ENCODE peak calls at places on chromosome X, in ten cellular contexts. I is tibial artery; W is colonic mucosa; G is PC-3; C is cardiac muscle cell; N is right cardiac atrium; Z is CD8-positive, alpha-beta memory T cell; E is IMR-90; A is breast epithelium; F is CD4-positive, CD25-positive, alpha-beta regulatory T cell. U is an unnamed sample. For H3K4me1, the result is how much of the 10 kb centered on the place peaks cover.

GRCh38 chrX:154350429-154351182 is 23.8 kb downstream of the FLNA start:
- DNase-seq in I (no peak), W (no peak), G (no peak), C (peak), N (peak), Z (no peak), E (no peak), A (no peak), F (no peak), U (no peak)

GRCh38 chrX:123339201-123339905 is 155.3 kb downstream of the GRIA3 start:
- DNase-seq in I (no peak), W (no peak), G (peak), C (peak), N (no peak), Z (no peak), E (no peak), A (no peak), F (no peak), U (no peak)

GRCh38 chrX:115408736-115409390 is 119.3 kb downstream of the LUZP4 start:
- DNase-seq in I (no peak), W (no peak), G (no peak), C (peak), N (no peak), Z (no peak), E (peak), A (no peak), F (no peak), U (no peak)

GRCh38 chrX:110667706-110668105 is 127.9 kb downstream of the CHRDL1 start:
- DNase-seq in I (no peak), W (no peak), G (peak), C (no peak), N (no peak), Z (no peak), E (no peak), A (no peak), F (no peak), U (no peak)

GRCh38 chrX:132218100-132218807 is 993 bp downstream of the RAP2C start:
- DNase-seq in I (peak), W (peak), G (peak), C (peak), N (peak), Z (peak), E (peak), A (peak), F (peak), U (peak)

GRCh38 chrX:149825424-149825823 is 43.7 kb downstream of the MAGEA9 start:
- DNase-seq in I (no peak), W (no peak), G (peak), C (peak), N (no peak), Z (peak), E (no peak), A (no peak), F (peak), U (peak)

GRCh38 chrX:115713465-115713864 is 152.5 kb downstream of the PLS3 start:
- DNase-seq in I (no peak), W (no peak), G (peak), C (no peak), N (no peak), Z (no peak), E (no peak), A (no peak), F (no peak), U (peak)

GRCh38 chrX:53073115-53073581 is 9.0 kb upstream of the TSPYL2 start:
- DNase-seq in I (no peak), W (no peak), G (no peak), C (no peak), N (no peak), Z (no peak), E (no peak), A (no peak), F (no peak), U (no peak)

GRCh38 chrX:56057325-56057724 is 174.8 kb upstream of the KLF8 start:
- DNase-seq in I (no peak), W (no peak), G (no peak), C (no peak), N (no peak), Z (no peak), E (no peak), A (no peak), F (no peak), U (no peak)

GRCh38 chrX:136619889-136620505 is 28.0 kb upstream of the CD40LG start:
- DNase-seq in I (no peak), W (no peak), G (peak), C (no peak), N (no peak), Z (no peak), E (no peak), A (no peak), F (peak), U (peak)

GRCh38 chrX:119942831-119943184 is 743 bp downstream of the NKAP start:
- DNase-seq in I (no peak), W (no peak), G (peak), C (peak), N (no peak), Z (no peak), E (peak), A (no peak), F (no peak), U (no peak)

GRCh38 chrX:21940356-21940829 is at the start of gene SMS:
- DNase-seq in I (peak), W (peak), G (peak), C (peak), N (peak), Z (peak), E (peak), A (peak), F (peak), U (peak)

GRCh38 chrX:18994713-18995112 is 10.8 kb upstream of the PHKA2 start:
- DNase-seq in I (no peak), W (no peak), G (peak), C (peak), N (no peak), Z (no peak), E (peak), A (no peak), F (no peak), U (peak)

GRCh38 chrX:39757971-39758370 is 339.8 kb downstream of the BCOR start:
- DNase-seq in I (no peak), W (no peak), G (no peak), C (peak), N (no peak), Z (no peak), E (peak), A (no peak), F (no peak), U (peak)
- H3K4me1 ChIP-seq in I (under half), W (under half), G (under half), C (under half), N (under half), Z (under half), E (under half), A (under half), F (under half), U (under half)

GRCh38 chrX:130145123-130145522 is 20.5 kb downstream of the AIFM1 start:
- DNase-seq in I (no peak), W (no peak), G (no peak), C (no peak), N (no peak), Z (no peak), E (no peak), A (no peak), F (no peak), U (no peak)
- H3K4me1 ChIP-seq in I (under half), W (under half), G (under half), C (under half), N (under half), Z (under half), E (under half), A (under half), F (under half), U (under half)

GRCh38 chrX:50154429-50154828 is 46.4 kb downstream of the AKAP4 start:
- DNase-seq in I (no peak), W (no peak), G (no peak), C (no peak), N (no peak), Z (no peak), E (no peak), A (no peak), F (no peak), U (no peak)

GRCh38 chrX:50158616-50159015 is 42.2 kb downstream of the AKAP4 start:
- DNase-seq in I (no peak), W (peak), G (no peak), C (no peak), N (no peak), Z (no peak), E (no peak), A (no peak), F (no peak), U (no peak)

GRCh38 chrX:50152421-50152820 is 48.4 kb downstream of the AKAP4 start:
- DNase-seq in I (no peak), W (no peak), G (no peak), C (no peak), N (no peak), Z (no peak), E (no peak), A (no peak), F (no peak), U (no peak)

GRCh38 chrX:50161143-50161542 is 39.7 kb downstream of the AKAP4 start:
- DNase-seq in I (no peak), W (no peak), G (peak), C (peak), N (no peak), Z (no peak), E (peak), A (no peak), F (no peak), U (no peak)

DNA sequence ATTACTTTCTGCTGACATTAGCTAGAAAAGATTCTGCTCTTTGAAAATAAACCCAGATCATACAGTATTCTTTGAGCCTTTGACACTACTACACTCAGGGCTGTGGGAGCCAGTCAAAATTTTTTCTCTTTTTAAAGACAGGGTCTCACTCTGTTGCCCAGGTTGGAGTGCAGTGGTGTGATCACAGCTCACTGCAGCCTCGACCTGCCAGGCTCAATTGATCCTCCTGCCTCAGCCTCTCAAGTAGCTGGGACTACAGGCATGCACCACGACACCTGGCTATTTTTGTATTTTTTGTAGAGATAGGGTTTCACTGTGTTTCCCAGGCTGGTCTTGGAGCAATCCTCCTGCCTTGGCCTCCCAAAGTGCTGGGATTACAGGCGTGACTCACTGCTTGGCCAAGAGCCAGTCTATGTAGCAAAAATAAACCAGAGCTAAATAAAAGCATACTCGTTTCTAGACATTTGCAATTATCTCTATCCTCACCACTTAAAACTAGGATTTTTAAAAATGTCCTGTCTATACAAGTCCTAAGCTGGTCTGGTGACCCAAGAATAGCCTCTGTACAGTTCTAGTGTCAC is 43.2 kb downstream of the AKAP4 start:
- DNase-seq in I (no peak), W (peak), G (peak), C (peak), N (no peak), Z (no peak), E (no peak), A (no peak), F (no peak), U (no peak)
- H3K4me1 ChIP-seq in I (under half), W (under half), G (under half), C (under half), N (under half), Z (under half), E (under half), A (under half), F (under half), U (under half)

DNA sequence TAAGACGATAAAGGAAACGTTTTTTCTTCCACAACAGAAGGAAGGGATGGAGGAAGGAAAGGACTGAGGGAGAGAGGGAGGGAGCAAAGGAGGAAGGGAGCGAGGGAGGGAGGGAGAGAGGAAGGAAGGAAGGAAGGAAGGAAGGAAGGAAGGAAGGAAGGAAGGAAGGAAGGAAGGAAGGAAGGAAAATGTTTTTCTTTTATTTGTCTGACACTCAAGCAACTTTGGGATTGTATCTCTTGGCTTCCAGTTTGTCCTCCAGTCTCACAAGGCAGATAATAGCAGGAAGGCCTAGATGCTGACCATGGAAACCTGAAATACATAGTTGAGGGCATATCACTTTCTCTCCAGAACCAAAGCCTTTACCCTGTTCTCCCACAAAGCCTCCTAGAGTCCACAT is 226.7 kb downstream of the ZNF674 start:
- DNase-seq in I (no peak), W (no peak), G (no peak), C (no peak), N (no peak), Z (no peak), E (no peak), A (no peak), F (no peak), U (no peak)
- H3K4me1 ChIP-seq in I (under half), W (under half), G (under half), C (under half), N (under half), Z (under half), E (under half), A (under half), F (under half), U (under half)

GRCh38 chrX:54481751-54482150 is 14.3 kb downstream of the FGD1 start:
- DNase-seq in I (no peak), W (no peak), G (no peak), C (no peak), N (no peak), Z (no peak), E (no peak), A (no peak), F (no peak), U (no peak)
- H3K4me1 ChIP-seq in I (under half), W (under half), G (under half), C (under half), N (under half), Z (under half), E (under half), A (under half), F (under half), U (under half)

GRCh38 chrX:2708016-2708415 is 16.9 kb downstream of the CD99 start:
- DNase-seq in I (no peak), W (no peak), G (peak), C (no peak), N (no peak), Z (no peak), E (no peak), A (no peak), F (no peak), U (no peak)

GRCh38 chrX:2707334-2707760 is 16.3 kb downstream of the CD99 start:
- DNase-seq in I (peak), W (peak), G (peak), C (peak), N (no peak), Z (peak), E (peak), A (peak), F (no peak), U (peak)

GRCh38 chrX:2703991-2704369 is 12.9 kb downstream of the CD99 start:
- DNase-seq in I (no peak), W (peak), G (no peak), C (peak), N (no peak), Z (no peak), E (no peak), A (no peak), F (no peak), U (no peak)

GRCh38 chrX:2705461-2705860 is 14.4 kb downstream of the CD99 start:
- DNase-seq in I (no peak), W (no peak), G (no peak), C (no peak), N (no peak), Z (no peak), E (no peak), A (no peak), F (no peak), U (no peak)

DNA sequence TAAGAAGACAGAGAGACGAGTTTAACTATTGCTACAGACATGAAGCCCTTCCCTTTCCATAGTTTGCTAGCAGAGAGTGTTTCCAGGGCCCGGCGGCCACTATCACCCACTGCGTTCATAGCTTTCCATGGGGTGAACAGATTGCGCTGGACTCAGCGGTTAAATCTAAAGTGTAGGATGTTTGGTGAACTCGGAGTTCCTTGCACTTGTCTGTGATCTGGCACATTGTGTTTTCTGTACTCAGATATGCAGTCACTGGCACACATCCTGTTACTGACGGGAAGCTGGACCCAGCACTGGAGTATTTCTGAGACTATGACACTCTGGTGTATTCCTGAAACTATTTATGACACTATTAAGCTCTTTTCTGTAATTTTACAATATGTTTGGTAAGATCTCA is 13.9 kb downstream of the CD99 start:
- DNase-seq in I (no peak), W (no peak), G (no peak), C (peak), N (no peak), Z (no peak), E (no peak), A (no peak), F (no peak), U (no peak)
- H3K4me1 ChIP-seq in I (under half), W (under half), G (under half), C (half or more), N (half or more), Z (half or more), E (under half), A (under half), F (half or more), U (under half)

DNA sequence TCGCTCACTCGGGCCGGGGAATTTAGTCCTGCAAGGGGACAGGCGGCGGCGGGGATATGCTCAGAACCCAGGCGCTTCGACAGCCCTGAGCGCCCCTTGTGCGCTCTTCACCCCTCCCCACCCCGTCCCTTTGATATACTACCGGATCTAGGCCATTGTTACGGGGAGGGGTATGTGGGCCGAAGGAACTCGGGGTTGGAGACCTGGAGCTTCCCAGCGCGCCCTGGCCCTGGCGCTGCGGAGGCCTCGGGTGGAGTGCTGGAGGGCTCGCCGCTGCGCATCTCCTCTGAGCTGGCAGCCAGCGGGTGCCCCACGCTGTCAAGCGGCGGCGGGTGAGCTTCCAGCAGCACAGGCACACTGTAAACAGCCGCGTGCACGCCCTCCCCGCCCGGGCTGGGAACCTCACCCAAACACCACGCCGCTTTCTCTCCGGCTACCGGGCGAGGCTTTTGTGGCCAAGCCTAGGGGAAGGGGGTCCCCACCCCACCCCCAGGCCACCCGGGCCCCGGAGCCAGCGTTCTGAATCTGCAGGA is 54.5 kb upstream of the BCOR start:
- DNase-seq in I (peak), W (peak), G (peak), C (no peak), N (peak), Z (no peak), E (no peak), A (no peak), F (peak), U (no peak)
- H3K4me1 ChIP-seq in I (under half), W (under half), G (under half), C (under half), N (under half), Z (under half), E (under half), A (under half), F (under half), U (under half)